ENCODE peak calls at places on chromosomes 4 and X, in seven cellular contexts. D, N, L, Z, T, O and M are unnamed samples.
A peak's percentile ranks its signal among the peaks of the same experiment; 100 is the strongest.

GRCh38 chrX:72666451-72666850 is 47.7 kb downstream of the PHKA1 start:
- DNase-seq in T (no peak), Z (no peak), N (no peak), O (no peak), L (no peak), D (no peak), M (no peak)

GRCh38 chr4:38190717-38191178 is 230.6 kb downstream of the PTTG2 start:
- DNase-seq in N (no peak), T (no peak), Z (no peak), D (no peak), O (no peak), L (no peak), M (no peak)

GRCh38 chr4:111849726-111850284 is 295.4 kb upstream of the FAM241A start:
- DNase-seq in L (no peak), T (no peak), D (no peak), O (no peak), Z (no peak), N (no peak), M (no peak)

GRCh38 chr4:104966349-104967033 is 180.2 kb upstream of the TET2 start:
- DNase-seq in O (no peak), D (peak; percentile 3), Z (peak; percentile 93), T (no peak), N (no peak), L (no peak), M (peak; percentile 55)

GRCh38 chr4:182495111-182495510 is 251.9 kb downstream of the TENM3 start:
- DNase-seq in N (no peak), T (no peak), O (no peak), L (peak; percentile 16), D (no peak), Z (no peak), M (no peak)

GRCh38 chr4:7957113-7957656 is 17.5 kb upstream of the AFAP1 start:
- DNase-seq in T (no peak), D (no peak), O (no peak), Z (no peak), L (no peak), N (peak; percentile 84), M (no peak)

GRCh38 chrX:55451990-55452824 is at the start of gene MAGEH1:
- DNase-seq in O (peak; percentile 32), Z (peak; percentile 40), L (peak; percentile 9), N (peak; percentile 86), T (peak; percentile 51), D (peak; percentile 64), M (peak; percentile 76)

GRCh38 chrX:66018585-66019309 is 21.1 kb downstream of the VSIG4 start:
- DNase-seq in O (no peak), D (peak; percentile 19), T (no peak), Z (peak; percentile 21), N (no peak), L (no peak), M (no peak)

GRCh38 chrX:133794151-133794550 is 191.2 kb downstream of the GPC3 start:
- DNase-seq in D (no peak), T (no peak), L (no peak), O (no peak), N (peak; percentile 11), Z (no peak), M (no peak)

GRCh38 chr4:26346203-26346620 is 25.4 kb downstream of the RBPJ start:
- DNase-seq in Z (no peak), D (no peak), O (peak; percentile 33), N (peak; percentile 57), T (no peak), L (no peak), M (no peak)

GRCh38 chrX:37349131-37350033 is at the start of gene PRRG1:
- DNase-seq in N (peak; percentile 89), O (peak; percentile 72), Z (no peak), T (no peak), L (no peak), D (no peak), M (no peak)

GRCh38 chr4:118799235-118799932 is 36.5 kb downstream of the SEC24D start:
- DNase-seq in Z (no peak), N (no peak), L (no peak), O (no peak), D (no peak), T (no peak), M (no peak)

GRCh38 chr4:139806929-139807328 is 141.3 kb downstream of the MGST2 start:
- DNase-seq in Z (no peak), L (no peak), T (no peak), D (no peak), O (no peak), N (no peak), M (no peak)

GRCh38 chr4:117786566-117786965 is 247.7 kb upstream of the NDST3 start:
- DNase-seq in Z (no peak), D (no peak), L (no peak), O (no peak), N (no peak), T (no peak), M (no peak)

GRCh38 chr4:148093065-148093464 is 349.1 kb downstream of the NR3C2 start:
- DNase-seq in D (no peak), Z (no peak), L (no peak), O (no peak), T (no peak), N (no peak), M (no peak)

GRCh38 chrX:13627306-13627705 is 25.6 kb upstream of the TCEANC start:
- DNase-seq in D (no peak), O (no peak), N (no peak), T (no peak), L (no peak), Z (no peak), M (no peak)

GRCh38 chr4:111595456-111595855 is 549.8 kb upstream of the FAM241A start:
- DNase-seq in O (no peak), Z (no peak), N (no peak), L (no peak), D (no peak), T (no peak), M (no peak)

GRCh38 chr4:174256277-174256713 is 27.2 kb downstream of the FBXO8 start:
- DNase-seq in T (no peak), O (no peak), D (no peak), N (no peak), L (no peak), Z (no peak), M (no peak)

GRCh38 chr4:1331591-1332353 is 15.2 kb upstream of the UVSSA start:
- DNase-seq in D (no peak), Z (no peak), T (no peak), O (no peak), L (no peak), N (no peak), M (no peak)

GRCh38 chr4:182185491-182185890 is 57.7 kb upstream of the TENM3 start:
- DNase-seq in T (no peak), N (no peak), L (no peak), Z (no peak), D (no peak), O (no peak), M (no peak)

GRCh38 chr4:164959896-164960295 is 17.6 kb downstream of the TRIM61 start:
- DNase-seq in L (no peak), N (no peak), O (no peak), T (no peak), Z (no peak), D (no peak), M (no peak)

GRCh38 chr4:123892997-123893745 is 496.6 kb downstream of the SPRY1 start:
- DNase-seq in Z (no peak), D (no peak), N (peak; percentile 2), L (no peak), O (no peak), T (no peak), M (no peak)

GRCh38 chrX:111382277-111382676 is 29.7 kb downstream of the DCX start:
- DNase-seq in T (no peak), O (no peak), D (no peak), N (no peak), L (no peak), Z (no peak), M (no peak)

GRCh38 chr4:165905405-165906027 is 32.5 kb downstream of the TLL1 start:
- DNase-seq in L (no peak), O (no peak), D (no peak), Z (no peak), N (peak; percentile 43), T (no peak), M (no peak)